ENCODE peak calls at places on chromosomes 2 and 18, in nine cellular contexts. F, M, X, C, G, Y, N, O and H are unnamed samples.

GRCh38 chr2:196433116-196433515 is 206.4 kb upstream of the CCDC150 start:
- DNase-seq in X (no peak), O (no peak), C (no peak), G (no peak), M (no peak), F (no peak), Y (no peak), N (no peak), H (no peak)

GRCh38 chr2:231709636-231709980 is 1.3 kb downstream of the PTMA start:
- DNase-seq in F (peak; percentile 64), N (no peak), G (peak; percentile 61), M (no peak), O (no peak), C (peak; percentile 54), Y (no peak), X (peak; percentile 77), H (peak; percentile 93)

GRCh38 chr2:217653240-217653639 is 349.6 kb downstream of the TNS1 start:
- DNase-seq in G (peak; percentile 42), F (peak; percentile 15), O (no peak), X (peak; percentile 82), Y (peak; percentile 87), M (peak; percentile 89), C (peak; percentile 23), N (peak; percentile 40), H (peak; percentile 91)

GRCh38 chr2:47119001-47119400 is 36.1 kb downstream of the STPG4 start:
- DNase-seq in Y (no peak), C (no peak), G (no peak), X (no peak), O (peak; percentile 14), F (no peak), N (no peak), M (peak; percentile 89), H (no peak)

GRCh38 chr2:113799375-113799774 is 42.9 kb upstream of the SLC35F5 start:
- DNase-seq in F (no peak), X (no peak), G (no peak), O (no peak), C (no peak), Y (no peak), N (no peak), M (no peak), H (no peak)

GRCh38 chr2:23135481-23136100 is 249.4 kb upstream of the KLHL29 start:
- DNase-seq in G (no peak), M (no peak), C (no peak), O (no peak), X (no peak), Y (no peak), F (no peak), N (no peak), H (no peak)

GRCh38 chr18:402129-402528 is 98.4 kb downstream of the COLEC12 start:
- DNase-seq in M (no peak), Y (no peak), X (no peak), O (no peak), G (no peak), N (no peak), C (no peak), F (no peak), H (no peak)

GRCh38 chr2:69720404-69720803 is 21.5 kb upstream of the ANXA4 start:
- DNase-seq in Y (no peak), X (no peak), N (no peak), M (peak; percentile 18), G (no peak), O (no peak), F (no peak), C (no peak), H (peak; percentile 20)

GRCh38 chr2:27178469-27178868 is 29.7 kb downstream of the TCF23 start:
- DNase-seq in F (no peak), Y (no peak), M (no peak), X (no peak), G (no peak), O (no peak), N (no peak), C (no peak), H (no peak)

GRCh38 chr2:195563857-195564512 is 93.0 kb upstream of the SLC39A10 start:
- DNase-seq in C (no peak), O (no peak), G (no peak), F (no peak), M (peak; percentile 90), X (no peak), Y (no peak), N (no peak), H (no peak)

DNA sequence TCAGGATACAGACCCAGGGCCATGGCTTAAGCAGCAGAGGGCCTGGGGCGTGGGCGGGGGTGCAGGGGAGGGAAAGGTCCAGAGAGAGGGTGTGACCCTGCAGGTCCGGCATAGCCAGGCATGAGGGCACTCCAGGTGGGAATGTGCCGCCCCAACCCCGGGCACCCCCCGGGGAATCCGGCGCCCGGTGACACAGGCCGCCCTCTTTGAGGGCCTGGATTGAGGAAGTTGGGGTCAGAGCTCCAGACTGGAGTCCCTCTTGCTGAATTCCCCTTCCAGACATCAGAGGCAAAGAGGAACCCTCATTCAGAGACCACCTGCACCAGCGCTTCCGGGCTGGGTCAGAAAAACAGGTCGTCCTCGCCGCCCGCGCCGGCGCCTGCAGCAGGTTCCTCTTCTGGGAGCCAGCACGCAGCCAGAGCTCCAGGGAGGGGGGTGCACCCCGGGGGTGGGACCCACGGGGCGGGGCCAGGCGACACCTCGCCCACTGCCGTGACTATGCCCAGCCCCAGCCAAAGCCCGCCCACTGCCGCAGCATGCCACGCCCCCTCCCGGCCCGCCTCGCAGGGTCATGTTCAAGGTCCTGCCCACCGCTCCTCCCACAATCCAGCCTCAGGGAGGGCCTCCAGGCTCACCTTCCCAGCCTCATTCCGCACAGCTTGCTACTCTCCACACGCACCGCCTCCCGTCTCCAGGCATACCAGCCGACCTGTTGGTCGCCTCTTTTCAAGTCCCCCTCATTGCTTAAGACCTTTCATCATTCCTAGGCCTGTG is 98.3 kb upstream of the ID2 start:
- DNase-seq in F (peak; percentile 99), M (peak; percentile 19), X (peak; percentile 99), O (peak; percentile 98), G (peak; percentile 95), N (no peak), Y (peak; percentile 93), C (peak; percentile 99), H (peak; percentile 89)
- TF ChIP-seq POLR2A in F (peak; percentile 92), M (no peak), X (peak; percentile 82), O (no peak), G (peak; percentile 84), N (no peak), Y (no peak), C (peak; percentile 90), H (no peak)

DNA sequence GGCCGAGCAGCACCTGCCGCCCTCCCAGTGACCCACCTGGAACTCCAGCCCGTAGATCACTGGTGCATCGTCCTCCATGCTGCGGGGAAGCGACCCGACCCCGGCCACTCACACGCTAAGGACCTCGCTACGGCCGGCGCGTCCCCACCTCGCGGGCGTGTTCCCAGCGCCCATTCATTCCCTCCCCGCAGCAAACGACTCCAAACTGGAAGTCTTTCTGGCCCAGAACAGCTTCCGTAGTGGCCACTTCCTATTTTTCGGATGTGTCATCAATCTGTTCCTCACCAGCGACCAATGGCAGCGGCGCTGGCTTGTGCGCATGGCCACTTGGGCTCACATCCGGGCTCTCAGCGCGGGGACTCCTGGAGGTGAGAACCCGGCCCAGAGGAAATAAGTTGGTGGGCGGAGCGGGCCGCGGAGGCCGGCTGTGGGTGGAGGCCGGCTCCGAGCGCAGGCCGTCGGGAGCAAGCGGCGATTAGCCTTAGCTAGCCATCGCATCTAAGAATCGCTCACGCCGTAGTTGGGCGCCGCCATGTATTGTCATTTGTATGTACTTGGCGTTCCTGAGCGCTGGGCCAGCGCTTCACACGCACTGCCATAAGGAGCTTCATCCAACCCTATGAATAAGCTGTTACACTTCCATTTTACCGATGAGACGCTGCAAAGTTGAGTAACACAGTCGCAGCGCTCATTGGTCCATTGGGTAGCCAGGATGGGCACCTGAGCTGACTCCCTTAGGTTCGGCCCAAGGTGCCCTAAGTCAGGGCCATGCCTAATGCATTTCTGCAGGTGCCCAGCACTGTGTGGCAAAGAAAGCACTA is at the start of gene EIPR1:
- DNase-seq in F (peak; percentile 97), G (peak; percentile 97), M (peak; percentile 98), C (peak; percentile 98), N (peak; percentile 96), O (peak; percentile 99), X (peak; percentile 99), Y (peak; percentile 98), H (peak; percentile 98)
- TF ChIP-seq POLR2A in F (peak; percentile 89), G (peak; percentile 92), M (peak; percentile 66), C (peak; percentile 82), N (peak; percentile 72), O (no peak), X (peak; percentile 95), Y (peak; percentile 30), H (no peak)

GRCh38 chr18:13216732-13217465 is 1.7 kb upstream of the LDLRAD4 start:
- DNase-seq in X (peak; percentile 49), G (peak; percentile 64), Y (no peak), N (no peak), C (peak; percentile 53), M (no peak), O (no peak), F (peak; percentile 30), H (no peak)

GRCh38 chr18:13218376-13219011 is at the start of gene LDLRAD4:
- DNase-seq in Y (no peak), M (no peak), F (no peak), X (peak; percentile 57), G (peak; percentile 58), O (no peak), C (peak; percentile 59), N (no peak), H (peak; percentile 92)

GRCh38 chr18:13219012-13219396 is 444 bp downstream of the LDLRAD4 start:
- DNase-seq in N (no peak), Y (no peak), G (no peak), F (no peak), O (no peak), C (no peak), M (no peak), X (no peak), H (no peak)

GRCh38 chr18:13217466-13217961 is 1.0 kb upstream of the LDLRAD4 start:
- DNase-seq in M (peak; percentile 3), N (peak; percentile 23), Y (no peak), C (peak; percentile 70), O (no peak), G (peak; percentile 78), F (peak; percentile 47), X (peak; percentile 72), H (peak; percentile 32)

DNA sequence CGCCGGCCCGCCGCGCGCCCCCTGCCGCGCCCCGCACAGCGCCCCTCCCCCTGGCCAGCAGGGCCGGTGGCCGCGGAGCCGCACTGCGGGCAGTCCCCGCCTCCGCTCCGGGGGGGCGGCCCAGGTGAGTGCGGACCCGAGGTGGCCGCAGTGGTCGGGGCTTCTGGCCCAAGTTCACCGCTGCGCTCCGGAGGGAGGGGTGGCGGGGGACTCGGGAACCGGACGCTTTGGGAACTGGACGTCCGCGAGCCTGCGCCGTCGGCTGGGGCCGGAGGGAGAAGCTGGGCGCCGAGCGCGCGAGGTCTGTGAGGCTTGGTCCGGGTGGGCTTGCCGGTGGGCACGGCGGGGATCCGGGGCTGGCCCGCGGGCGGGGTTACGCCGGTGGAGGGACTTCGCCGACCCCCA is 587 bp upstream of the LDLRAD4 start:
- DNase-seq in C (peak; percentile 35), O (no peak), Y (no peak), X (peak; percentile 34), M (no peak), F (peak; percentile 28), N (no peak), G (peak; percentile 49), H (no peak)
- TF ChIP-seq POLR2A in C (no peak), O (no peak), Y (no peak), X (no peak), M (no peak), F (no peak), N (no peak), G (peak; percentile 2), H (no peak)

DNA sequence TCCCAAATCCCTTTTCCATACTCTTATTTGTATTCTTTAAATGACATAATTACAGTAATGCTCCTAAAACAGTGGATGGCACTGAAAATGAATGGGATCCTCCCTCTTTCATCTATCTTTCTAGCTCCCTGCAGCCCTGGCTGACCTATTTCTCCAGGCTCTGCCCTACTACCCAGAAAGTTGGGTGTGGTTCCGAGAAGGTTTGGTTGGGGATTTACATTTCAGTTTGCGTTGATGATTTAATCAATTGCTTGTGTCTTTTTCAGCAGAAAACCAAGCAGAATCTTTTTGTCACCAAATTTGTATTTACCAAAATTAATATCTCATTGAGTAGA is 21.1 kb upstream of the SOS1 start:
- DNase-seq in C (no peak), Y (no peak), F (no peak), G (no peak), O (no peak), M (no peak), X (no peak), N (no peak), H (no peak)
- TF ChIP-seq POLR2A in C (no peak), Y (no peak), F (no peak), G (no peak), O (no peak), M (no peak), X (no peak), N (no peak), H (no peak)